ENCODE peak calls at places on chromosomes 1 and 21, in four cellular contexts. Z is K562, G is GM12878, X is HepG2. Q is an unnamed sample.

GRCh38 chr1:14849038-14849437 is 250.6 kb downstream of the KAZN start:
- DNase-seq in Z (no peak), G (no peak), X (no peak), Q (no peak)

GRCh38 chr21:15063821-15064575 is 802 bp downstream of the NRIP1 start:
- DNase-seq in Z (peak; percentile 56), G (no peak), X (no peak), Q (peak; percentile 34)

GRCh38 chr1:9835758-9836631 is 12.2 kb upstream of the CLSTN1 start:
- DNase-seq in Z (no peak), G (no peak), X (peak; percentile 42), Q (no peak)

GRCh38 chr1:200034262-200034557 is 6.7 kb downstream of the NR5A2 start:
- DNase-seq in Z (no peak), G (no peak), X (no peak), Q (no peak)

GRCh38 chr1:165442653-165443052 is 2.3 kb downstream of the RXRG start:
- DNase-seq in Z (no peak), G (no peak), X (no peak), Q (no peak)

GRCh38 chr1:116628448-116628847 is 39.1 kb downstream of the IGSF3 start:
- DNase-seq in Z (no peak), G (peak; percentile 48), X (no peak), Q (no peak)

GRCh38 chr21:36589352-36589971 is 109.5 kb upstream of the SIM2 start:
- DNase-seq in Z (peak; percentile 61), G (peak; percentile 16), X (peak; percentile 15), Q (peak; percentile 74)

GRCh38 chr1:41500378-41500777 is 15.9 kb upstream of the EDN2 start:
- DNase-seq in Z (no peak), G (no peak), X (no peak), Q (no peak)

GRCh38 chr1:54370287-54371003 is 35.7 kb downstream of the SSBP3 start:
- DNase-seq in Z (no peak), G (no peak), X (no peak), Q (no peak)

GRCh38 chr1:209839875-209840491 is 12.2 kb downstream of the UTP25 start:
- DNase-seq in Z (no peak), G (no peak), X (peak; percentile 45), Q (no peak)

GRCh38 chr1:203666621-203667020 is 40.0 kb downstream of the ATP2B4 start:
- DNase-seq in Z (no peak), G (no peak), X (no peak), Q (no peak)

GRCh38 chr1:59298178-59298583 is 1.3 kb downstream of the FGGY start:
- DNase-seq in Z (peak; percentile 18), G (no peak), X (no peak), Q (no peak)

GRCh38 chr1:51728611-51729155 is 111.8 kb downstream of the OSBPL9 start:
- DNase-seq in Z (no peak), G (no peak), X (no peak), Q (no peak)

GRCh38 chr1:51726544-51727225 is 109.8 kb downstream of the OSBPL9 start:
- DNase-seq in Z (no peak), G (peak; percentile 43), X (no peak), Q (no peak)

GRCh38 chr1:51731998-51732397 is 115.1 kb downstream of the OSBPL9 start:
- DNase-seq in Z (no peak), G (no peak), X (no peak), Q (no peak)

GRCh38 chr1:51729824-51730284 is 113.0 kb downstream of the OSBPL9 start:
- DNase-seq in Z (no peak), G (no peak), X (no peak), Q (peak; percentile 48)

GRCh38 chr1:51729156-51729823 is 112.4 kb downstream of the OSBPL9 start:
- DNase-seq in Z (peak; percentile 99), G (peak; percentile 87), X (peak; percentile 95), Q (peak; percentile 92)
- TF ChIP-seq TARDBP in Z (no peak), G (no peak), X (peak; percentile 19), Q (no peak)

GRCh38 chr1:228497817-228498216 is 10.6 kb downstream of the RNF187 start:
- DNase-seq in Z (no peak), G (no peak), X (no peak), Q (no peak)
- TF ChIP-seq FOXK2 in Z (no peak), G (no peak), X (no peak), Q (no peak)

DNA sequence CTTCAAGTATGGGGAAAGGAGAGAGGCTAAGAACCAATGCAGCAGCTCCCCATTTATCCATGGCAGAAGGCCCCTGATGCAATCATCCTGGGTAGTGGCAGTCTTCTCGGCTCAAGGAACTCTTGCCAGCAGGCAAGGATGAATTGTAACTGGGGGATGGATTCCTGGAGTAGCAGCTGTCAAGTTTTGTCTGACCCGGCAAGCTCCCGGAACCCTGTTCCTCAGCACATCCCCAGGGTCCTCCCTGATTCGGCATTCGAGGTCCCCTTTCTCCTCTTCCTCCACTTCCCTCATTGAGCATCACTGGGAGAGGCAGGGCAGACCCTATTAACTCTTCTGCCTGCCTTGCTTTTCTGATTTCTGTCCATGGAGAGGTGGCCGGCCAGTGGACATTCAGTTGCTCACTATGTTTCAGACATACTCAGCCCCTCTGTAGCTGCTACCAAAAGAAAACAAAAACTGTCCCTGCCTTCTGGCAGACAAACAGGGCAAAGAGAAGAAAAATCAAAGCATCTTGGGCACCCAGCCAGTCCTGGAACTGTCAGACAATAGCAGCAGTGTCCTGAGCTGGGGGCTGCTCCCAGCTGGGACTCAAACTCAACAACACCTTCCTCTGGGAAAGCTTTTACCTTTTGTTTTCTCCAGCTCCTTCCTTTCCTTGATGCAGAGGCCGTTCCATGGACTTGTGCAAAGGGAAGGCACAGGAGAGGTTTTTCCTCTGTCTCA is 5.6 kb upstream of the PTCH2 start:
- DNase-seq in Z (no peak), G (no peak), X (no peak), Q (no peak)
- TF ChIP-seq SP1 in Z (no peak), G (no peak), X (no peak), Q (no peak)

GRCh38 chr1:29962831-29963247 is 726.5 kb downstream of the PTPRU start:
- DNase-seq in Z (peak; percentile 38), G (no peak), X (no peak), Q (no peak)
- TF ChIP-seq TARDBP in Z (no peak), G (no peak), X (no peak), Q (no peak)

GRCh38 chr1:31374511-31375196 is 1.8 kb upstream of the FABP3 start:
- DNase-seq in Z (no peak), G (no peak), X (no peak), Q (no peak)
- TF ChIP-seq FOXK2 in Z (no peak), G (no peak), X (no peak), Q (no peak)

GRCh38 chr1:156663178-156663577 is 14.0 kb downstream of the NES start:
- DNase-seq in Z (peak; percentile 61), G (no peak), X (no peak), Q (no peak)
- TF ChIP-seq SP1 in Z (no peak), G (no peak), X (no peak), Q (no peak)

DNA sequence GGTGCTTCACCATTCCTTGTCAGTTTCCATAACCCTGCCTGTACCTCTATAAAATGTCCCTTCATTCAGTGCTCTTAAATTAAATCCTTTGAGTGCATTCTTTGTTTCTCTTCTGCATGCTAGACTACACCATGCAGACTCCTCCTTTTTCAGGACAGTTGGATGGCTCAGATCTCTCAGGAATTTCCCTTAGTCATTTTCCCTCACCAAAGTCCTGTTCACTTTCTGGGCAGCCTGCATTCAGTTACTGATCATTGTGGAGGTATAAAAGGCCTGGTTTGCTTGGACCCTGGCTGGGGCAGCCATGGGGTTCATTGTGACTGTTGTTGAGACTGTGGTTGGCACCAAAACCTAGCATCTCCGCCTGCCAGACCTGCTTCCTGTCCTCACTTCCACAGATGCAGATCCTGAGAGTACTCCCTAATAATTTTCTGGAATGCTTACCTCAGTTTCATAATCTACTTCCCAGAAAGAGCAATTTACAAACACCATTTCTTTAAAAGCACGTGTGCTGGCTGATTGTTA is 88.4 kb downstream of the PDE4B start:
- DNase-seq in Z (no peak), G (no peak), X (no peak), Q (no peak)
- TF ChIP-seq TARDBP in Z (no peak), G (no peak), X (no peak), Q (no peak)

GRCh38 chr1:167059045-167059728 is 31.0 kb downstream of the GPA33 start:
- DNase-seq in Z (peak; percentile 78), G (no peak), X (peak; percentile 45), Q (peak; percentile 77)
- TF ChIP-seq FOXK2 in Z (no peak), G (no peak), X (no peak), Q (no peak)

GRCh38 chr1:53182111-53182593 is 14.5 kb upstream of the CPT2 start:
- DNase-seq in Z (peak; percentile 84), G (peak; percentile 20), X (peak; percentile 78), Q (peak; percentile 76)

GRCh38 chr1:53182688-53183276 is 13.8 kb upstream of the CPT2 start:
- DNase-seq in Z (no peak), G (no peak), X (no peak), Q (no peak)

GRCh38 chr1:53180226-53180625 is 16.4 kb upstream of the CPT2 start:
- DNase-seq in Z (no peak), G (no peak), X (no peak), Q (no peak)

GRCh38 chr1:53183277-53183990 is 13.2 kb upstream of the CPT2 start:
- DNase-seq in Z (peak; percentile 77), G (no peak), X (peak; percentile 97), Q (no peak)

GRCh38 chr1:53180951-53181350 is 15.7 kb upstream of the CPT2 start:
- DNase-seq in Z (no peak), G (no peak), X (no peak), Q (no peak)
- TF ChIP-seq SP1 in Z (no peak), G (no peak), X (no peak), Q (no peak)